ENCODE peak calls at places on chromosomes 3 and 15, in five cellular contexts. F is GM12891, D is Panc1, O is breast epithelium, T is HepG2. Y is an unnamed sample.

GRCh38 chr15:73988075-73988969 is 3.8 kb downstream of the STOML1 start:
- DNase-seq in D (no peak), T (no peak), F (no peak), O (peak), Y (no peak)

GRCh38 chr15:53962646-53963561 is 15.3 kb upstream of the UNC13C start:
- DNase-seq in T (peak), F (no peak), O (no peak), D (no peak), Y (no peak)

GRCh38 chr15:63752075-63752684 is 81.6 kb downstream of the HERC1 start:
- DNase-seq in O (no peak), D (peak), T (peak), F (peak), Y (no peak)

GRCh38 chr3:59273976-59274375 is 224.2 kb upstream of the CFAP20DC start:
- DNase-seq in T (no peak), F (no peak), O (no peak), D (no peak), Y (no peak)

GRCh38 chr15:59174846-59175831 is 31.5 kb upstream of the LDHAL6B start:
- DNase-seq in F (peak), O (no peak), T (peak), D (peak), Y (no peak)

GRCh38 chr3:43692085-43692484 is 1.3 kb downstream of the ABHD5 start:
- DNase-seq in T (no peak), D (no peak), O (no peak), F (no peak), Y (no peak)

GRCh38 chr3:100097919-100098896 is 16.1 kb downstream of the FILIP1L start:
- DNase-seq in F (no peak), O (no peak), T (peak), D (no peak), Y (no peak)

GRCh38 chr3:39275963-39276593 is 3.8 kb downstream of the CX3CR1 start:
- DNase-seq in T (no peak), F (no peak), O (no peak), D (no peak), Y (no peak)

GRCh38 chr15:49624046-49624445 is 3.2 kb downstream of the DTWD1 start:
- DNase-seq in D (no peak), T (no peak), O (no peak), F (no peak), Y (no peak)

GRCh38 chr3:171867976-171868375 is 24.8 kb downstream of the TMEM212 start:
- DNase-seq in T (no peak), O (no peak), D (no peak), F (no peak), Y (no peak)

GRCh38 chr15:62068787-62069170 is 2.0 kb downstream of the C2CD4A start:
- DNase-seq in O (no peak), F (no peak), T (no peak), D (no peak), Y (no peak)

GRCh38 chr3:147945968-147946519 is 536.9 kb downstream of the ZIC1 start:
- DNase-seq in F (no peak), D (peak), T (peak), O (no peak), Y (no peak)

GRCh38 chr15:87604857-87605446 is 651.6 kb downstream of the NTRK3 start:
- DNase-seq in D (no peak), O (no peak), T (no peak), F (peak), Y (no peak)

GRCh38 chr3:182182531-182182968 is 470.8 kb downstream of the SOX2 start:
- DNase-seq in T (peak), D (no peak), O (no peak), F (no peak), Y (no peak)

GRCh38 chr3:194133661-194134230 is 2.2 kb upstream of the HES1 start:
- DNase-seq in O (no peak), D (no peak), F (no peak), T (peak), Y (peak)

GRCh38 chr3:69763976-69764851 is 24.9 kb downstream of the MITF start:
- DNase-seq in F (no peak), O (no peak), T (no peak), D (no peak), Y (no peak)

GRCh38 chr3:182212479-182213076 is 500.9 kb downstream of the SOX2 start:
- DNase-seq in F (no peak), O (peak), T (peak), D (peak), Y (no peak)

GRCh38 chr15:19956124-19956796 is 585.3 kb downstream of the GOLGA6L6 start:
- DNase-seq in F (no peak), O (no peak), T (no peak), D (no peak), Y (no peak)

GRCh38 chr15:100761253-100761935 is 118.2 kb upstream of the ALDH1A3 start:
- DNase-seq in D (no peak), T (no peak), O (no peak), F (no peak), Y (no peak)

GRCh38 chr3:151908399-151908798 is 35.0 kb downstream of the SUCNR1 start:
- DNase-seq in F (no peak), O (no peak), D (no peak), T (no peak), Y (no peak)

GRCh38 chr3:131518682-131519081 is 15.9 kb upstream of the MRPL3 start:
- DNase-seq in F (no peak), D (no peak), O (no peak), T (no peak), Y (no peak)

GRCh38 chr3:139354661-139355060 is 10.8 kb downstream of the MRPS22 start:
- DNase-seq in T (no peak), D (no peak), O (no peak), F (no peak), Y (no peak)

GRCh38 chr3:9480265-9480664 is 73.4 kb downstream of the LHFPL4 start:
- DNase-seq in T (no peak), D (no peak), F (no peak), O (no peak), Y (no peak)

GRCh38 chr15:35129361-35129760 is 44.3 kb upstream of the NANOGP8 start:
- DNase-seq in F (no peak), D (no peak), O (no peak), T (no peak), Y (no peak)

GRCh38 chr3:4945318-4945717 is 33.9 kb upstream of the BHLHE40 start:
- DNase-seq in O (no peak), F (no peak), T (no peak), D (no peak), Y (no peak)

GRCh38 chr3:59261009-59261408 is 211.2 kb upstream of the CFAP20DC start:
- DNase-seq in D (no peak), T (no peak), O (no peak), F (no peak), Y (no peak)

GRCh38 chr15:97235285-97235985 is 725.1 kb upstream of the ARRDC4 start:
- DNase-seq in F (peak), T (peak), D (peak), O (no peak), Y (no peak)

GRCh38 chr3:141699907-141700306 is 38.2 kb upstream of the RNF7 start:
- DNase-seq in F (no peak), T (no peak), O (no peak), D (no peak), Y (no peak)

GRCh38 chr3:169999433-169999832 is 32.8 kb downstream of the SEC62 start:
- DNase-seq in T (no peak), O (no peak), D (no peak), F (peak), Y (no peak)

GRCh38 chr15:47565986-47566385 is 151.3 kb upstream of the SEMA6D start:
- DNase-seq in F (no peak), T (no peak), O (no peak), D (no peak), Y (no peak)

GRCh38 chr3:38297947-38298711 is 16.0 kb downstream of the SLC22A14 start:
- DNase-seq in D (no peak), O (no peak), F (no peak), T (no peak), Y (no peak)

GRCh38 chr3:63967675-63968611 is 55.4 kb downstream of the PSMD6 start:
- DNase-seq in D (no peak), T (peak), F (no peak), O (no peak), Y (no peak)

GRCh38 chr3:88668180-88668579 is 439.2 kb upstream of the EPHA3 start:
- DNase-seq in D (no peak), T (no peak), O (no peak), F (no peak), Y (no peak)

GRCh38 chr3:52037291-52037690 is 19.1 kb downstream of the DUSP7 start:
- DNase-seq in F (no peak), O (no peak), D (no peak), T (no peak), Y (no peak)

GRCh38 chr3:178082508-178082907 is 453.7 kb upstream of the KCNMB2 start:
- DNase-seq in T (no peak), O (no peak), F (no peak), D (no peak), Y (no peak)

GRCh38 chr3:194572131-194572789 is 61.0 kb downstream of the TMEM44 start:
- DNase-seq in D (no peak), T (peak), F (no peak), O (peak), Y (peak)

GRCh38 chr3:124258057-124258500 is 266.2 kb upstream of the ROPN1 start:
- DNase-seq in T (no peak), F (no peak), O (no peak), D (no peak), Y (no peak)

GRCh38 chr15:69314174-69314573 is 15.5 kb downstream of the PAQR5 start:
- DNase-seq in O (no peak), F (no peak), T (no peak), D (no peak), Y (no peak)
- TF ChIP-seq POLR2AphosphoS5 in O (no peak), F (no peak), T (no peak), D (no peak), Y (no peak)

GRCh38 chr3:197485143-197485542 is 70.6 kb downstream of the BDH1 start:
- DNase-seq in O (no peak), T (no peak), F (no peak), D (no peak), Y (no peak)

GRCh38 chr3:197487911-197488391 is 67.8 kb downstream of the BDH1 start:
- DNase-seq in O (peak), D (peak), F (no peak), T (peak), Y (no peak)

GRCh38 chr3:197486861-197487260 is 68.9 kb downstream of the BDH1 start:
- DNase-seq in F (no peak), T (no peak), D (no peak), O (no peak), Y (no peak)

GRCh38 chr3:197482001-197482400 is 73.8 kb downstream of the BDH1 start:
- DNase-seq in O (no peak), T (no peak), F (no peak), D (no peak), Y (no peak)

DNA sequence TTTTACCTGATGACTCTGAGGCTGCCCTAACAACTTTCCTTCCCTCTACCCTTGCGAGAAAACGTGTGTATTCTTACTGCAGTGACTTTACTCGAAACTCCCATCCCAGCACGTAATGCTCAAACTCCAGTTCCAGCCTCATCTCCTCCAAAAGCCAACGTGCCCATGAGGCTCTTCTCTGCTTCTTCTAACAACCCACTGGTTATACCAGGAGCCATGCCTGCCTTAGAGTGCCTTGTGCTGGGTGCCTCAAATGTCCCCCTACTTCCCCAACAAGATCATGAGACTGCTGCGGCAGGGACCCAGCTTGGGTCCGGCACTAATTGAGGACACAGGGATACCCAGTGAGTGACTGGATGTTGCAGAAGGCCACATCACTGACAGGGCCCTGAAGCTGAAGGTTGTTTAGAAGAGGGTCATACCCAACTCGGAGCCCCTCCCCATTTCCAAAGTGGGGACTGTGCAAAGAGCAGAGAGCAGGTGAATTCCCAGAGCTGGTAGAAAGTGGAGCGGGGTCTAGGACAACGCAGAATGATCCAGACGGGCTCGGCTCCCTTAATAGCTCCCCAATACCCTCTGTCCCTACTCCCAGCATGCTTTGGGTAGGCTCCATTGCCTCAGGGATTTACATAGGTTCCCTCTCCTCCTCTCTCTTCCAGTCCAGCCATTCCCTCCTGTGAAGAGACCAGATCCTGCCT is 71.4 kb downstream of the BDH1 start:
- DNase-seq in F (no peak), T (no peak), D (no peak), O (no peak), Y (no peak)
- TF ChIP-seq POLR2AphosphoS5 in F (no peak), T (peak), D (no peak), O (no peak), Y (no peak)

GRCh38 chr3:184551614-184552256 is 9.8 kb upstream of the EPHB3 start:
- DNase-seq in O (no peak), T (no peak), F (no peak), D (no peak), Y (no peak)
- TF ChIP-seq POLR2AphosphoS5 in O (no peak), T (no peak), F (no peak), D (no peak), Y (no peak)

GRCh38 chr3:126303272-126303671 is 53.9 kb downstream of the KLF15 start:
- DNase-seq in O (no peak), F (no peak), D (no peak), T (no peak), Y (no peak)

GRCh38 chr3:126304704-126305103 is 52.5 kb downstream of the KLF15 start:
- DNase-seq in F (no peak), T (no peak), D (peak), O (no peak), Y (no peak)

GRCh38 chr3:126304291-126304690 is 52.9 kb downstream of the KLF15 start:
- DNase-seq in F (no peak), D (no peak), T (no peak), O (no peak), Y (no peak)

GRCh38 chr3:126300001-126300760 is 57.0 kb downstream of the KLF15 start:
- DNase-seq in D (no peak), O (no peak), F (no peak), T (no peak), Y (no peak)

DNA sequence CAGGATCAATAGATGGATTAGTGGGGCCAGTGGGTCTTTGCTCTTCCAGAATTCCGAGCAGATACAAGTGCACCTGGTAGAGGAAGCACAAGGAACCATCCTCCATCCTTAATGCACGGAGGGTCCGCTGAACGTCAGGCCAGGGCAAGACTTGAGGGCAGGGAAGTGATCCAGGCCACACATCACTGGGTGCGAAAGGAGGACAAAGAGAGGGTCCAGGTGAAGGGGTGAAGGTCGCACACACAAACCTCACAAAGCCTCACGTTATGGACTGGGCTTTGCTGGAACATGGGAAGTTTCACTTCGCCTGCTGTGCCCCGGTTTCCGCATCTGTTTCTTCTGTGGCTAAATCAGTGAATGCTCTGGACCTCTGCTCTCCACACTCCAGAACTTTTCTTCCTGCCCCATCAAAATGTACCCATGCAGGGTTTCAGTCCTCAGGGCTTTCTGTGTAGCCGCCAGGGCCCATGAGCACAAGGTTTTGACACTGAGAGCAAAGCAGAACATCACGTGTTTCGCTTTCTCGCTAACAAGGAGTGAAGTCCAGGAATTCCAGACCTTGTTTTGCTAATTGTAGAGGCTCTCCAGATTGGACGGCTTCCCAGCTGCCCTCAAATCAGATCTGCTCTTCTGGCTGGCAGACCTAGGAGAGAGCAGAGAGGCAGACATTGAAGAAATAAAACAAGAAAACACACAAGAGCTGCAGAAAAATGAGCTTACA is 56.3 kb downstream of the KLF15 start:
- DNase-seq in D (no peak), T (peak), O (no peak), F (no peak), Y (no peak)
- TF ChIP-seq POLR2AphosphoS5 in D (no peak), T (no peak), O (no peak), F (no peak), Y (no peak)

DNA sequence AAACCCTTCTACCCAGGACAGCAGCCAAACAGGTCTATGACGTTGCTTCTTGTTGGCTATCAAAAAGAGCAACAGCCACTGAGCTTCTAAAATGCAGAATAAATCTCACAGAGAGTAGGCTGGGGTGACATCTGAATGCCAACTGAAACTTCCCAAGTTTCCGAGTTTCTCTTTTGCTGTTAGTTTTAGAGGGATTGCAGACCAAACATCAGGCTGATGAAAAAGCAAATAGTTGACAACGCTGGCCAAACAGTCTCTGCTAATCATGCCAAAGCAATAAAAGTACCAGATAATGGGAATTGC is 670 bp upstream of the CBLB start:
- DNase-seq in O (no peak), D (no peak), T (no peak), F (no peak), Y (no peak)
- TF ChIP-seq POLR2AphosphoS5 in O (peak), D (no peak), T (no peak), F (no peak), Y (no peak)

DNA sequence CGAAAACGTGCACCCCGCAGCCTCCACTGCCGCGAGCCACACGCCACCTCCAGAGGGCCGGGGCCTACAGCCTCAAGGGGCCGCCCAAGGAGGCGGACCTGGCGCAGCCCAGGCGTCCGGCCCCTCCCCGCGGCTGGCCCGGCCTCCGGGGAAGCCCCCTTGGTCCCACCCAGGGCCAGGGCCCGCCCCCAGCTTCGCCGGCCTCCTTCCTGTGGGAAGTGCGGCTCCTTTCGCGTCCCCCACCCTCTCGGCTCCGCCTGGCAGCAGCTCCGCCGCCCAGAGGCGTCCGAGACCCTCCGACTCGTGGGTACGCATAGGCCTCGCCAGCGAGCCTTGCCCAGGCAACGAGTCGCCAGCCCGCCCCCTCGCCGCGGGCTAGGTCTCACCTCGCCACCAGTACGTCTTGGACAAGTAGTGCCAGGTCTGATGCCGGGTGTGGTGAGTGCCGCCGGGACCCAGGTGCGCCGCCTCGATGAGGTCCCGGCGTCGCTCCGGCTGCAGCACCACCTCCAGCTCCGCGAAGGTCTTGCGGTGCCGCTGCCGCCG is 640 bp downstream of the ZBTB11 start:
- DNase-seq in O (peak), F (peak), D (no peak), T (peak), Y (peak)
- TF ChIP-seq POLR2AphosphoS5 in O (peak), F (peak), D (peak), T (peak), Y (peak)

GRCh38 chr3:10816019-10816862 is at the start of gene SLC6A11:
- DNase-seq in T (peak), F (no peak), D (no peak), O (no peak), Y (no peak)
- TF ChIP-seq POLR2AphosphoS5 in T (no peak), F (no peak), D (no peak), O (no peak), Y (no peak)

GRCh38 chr3:128492353-128493220 is at the start of gene GATA2:
- DNase-seq in T (no peak), O (no peak), D (no peak), F (no peak), Y (peak)
- TF ChIP-seq POLR2AphosphoS5 in T (no peak), O (no peak), D (no peak), F (no peak), Y (no peak)

GRCh38 chr3:82390868-82391267 is 629.4 kb upstream of the GBE1 start:
- DNase-seq in D (no peak), T (no peak), F (no peak), O (no peak), Y (no peak)
- TF ChIP-seq POLR2AphosphoS5 in D (no peak), T (no peak), F (no peak), O (no peak), Y (no peak)

DNA sequence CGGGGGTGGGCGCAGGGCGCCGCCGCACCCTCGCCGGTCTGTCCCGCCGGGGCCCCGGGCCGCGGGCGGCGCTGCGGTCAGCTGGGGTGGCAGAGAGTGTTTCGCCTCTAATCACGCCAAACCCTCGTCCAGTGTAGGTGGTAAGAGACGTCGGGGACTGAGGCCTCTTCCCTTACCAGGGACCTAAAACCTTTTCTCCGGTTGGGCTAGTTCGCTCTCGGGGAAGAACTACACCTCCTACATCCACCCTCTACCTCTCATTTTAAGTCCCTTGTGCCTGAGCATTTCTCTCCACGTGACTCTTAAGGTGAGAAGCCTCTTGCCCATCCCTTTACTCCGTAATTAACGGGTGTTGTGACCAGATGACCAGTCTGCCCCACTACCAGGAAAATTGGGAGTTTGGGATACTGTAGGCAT is 517 bp downstream of the TMEM42 start:
- DNase-seq in F (no peak), O (no peak), D (no peak), T (peak), Y (no peak)
- TF ChIP-seq POLR2AphosphoS5 in F (no peak), O (no peak), D (no peak), T (no peak), Y (no peak)

Y was measured in suprapubic skin.